ENCODE peak calls at places on chromosomes 11 and 22, in four cellular contexts. J, H, N and W are unnamed samples.

GRCh38 chr22:42090596-42091445 is at the start of gene NDUFA6:
- DNase-seq in J (peak; percentile 99), H (peak; percentile 99), N (peak; percentile 98), W (peak; percentile 98)

GRCh38 chr11:131186629-131187075 is 183.8 kb upstream of the NTM start:
- DNase-seq in J (no peak), H (no peak), N (no peak), W (no peak)

GRCh38 chr11:6667733-6668374 is 12.2 kb upstream of the DCHS1 start:
- DNase-seq in J (peak; percentile 43), H (peak; percentile 52), N (no peak), W (peak; percentile 8)

GRCh38 chr11:17396598-17397310 is 8.3 kb upstream of the KCNJ11 start:
- DNase-seq in J (no peak), H (no peak), N (no peak), W (no peak)

GRCh38 chr11:76830639-76831312 is 29.9 kb upstream of the ACER3 start:
- DNase-seq in J (peak; percentile 58), H (peak; percentile 90), N (no peak), W (no peak)

GRCh38 chr22:36397081-36397766 is 9.5 kb upstream of the MYH9 start:
- DNase-seq in J (no peak), H (peak; percentile 63), N (no peak), W (peak; percentile 50)

GRCh38 chr22:24106385-24107381 is 74.6 kb upstream of the SUSD2 start:
- DNase-seq in J (no peak), H (peak; percentile 21), N (no peak), W (no peak)

GRCh38 chr11:71310184-71310583 is 57.8 kb upstream of the SHANK2 start:
- DNase-seq in J (no peak), H (no peak), N (no peak), W (no peak)

GRCh38 chr11:43687120-43687791 is 6.7 kb downstream of the HSD17B12 start:
- DNase-seq in J (peak; percentile 19), H (peak; percentile 49), N (no peak), W (no peak)

GRCh38 chr22:20173720-20174119 is 22.9 kb upstream of the CCDC188 start:
- DNase-seq in J (no peak), H (no peak), N (no peak), W (no peak)

GRCh38 chr22:30680998-30681770 is 13.5 kb upstream of the OSBP2 start:
- DNase-seq in J (no peak), H (peak; percentile 48), N (no peak), W (no peak)

GRCh38 chr11:104090767-104091166 is 54.3 kb downstream of the DDI1 start:
- DNase-seq in J (no peak), H (no peak), N (no peak), W (no peak)

GRCh38 chr22:39808087-39808486 is 85.5 kb downstream of the ENTHD1 start:
- DNase-seq in J (no peak), H (peak; percentile 38), N (no peak), W (peak; percentile 56)

GRCh38 chr11:67504023-67504949 is 877 bp downstream of the PITPNM1 start:
- DNase-seq in J (peak; percentile 15), H (peak; percentile 56), N (peak; percentile 54), W (peak; percentile 36)

GRCh38 chr11:28461338-28461737 is 353.1 kb downstream of the METTL15 start:
- DNase-seq in J (no peak), H (peak; percentile 77), N (no peak), W (no peak)

GRCh38 chr11:112554586-112554985 is 293.9 kb upstream of the PLET1 start:
- DNase-seq in J (no peak), H (no peak), N (no peak), W (no peak)

GRCh38 chr11:35590412-35590811 is 27.8 kb upstream of the FJX1 start:
- DNase-seq in J (no peak), H (peak; percentile 81), N (no peak), W (no peak)

GRCh38 chr11:1440066-1440465 is 46.5 kb downstream of the MOB2 start:
- DNase-seq in J (no peak), H (no peak), N (no peak), W (no peak)

GRCh38 chr11:64407221-64407620 is 48.3 kb downstream of the RPS6KA4 start:
- DNase-seq in J (no peak), H (no peak), N (no peak), W (no peak)

GRCh38 chr11:99240192-99241030 is 219.7 kb downstream of the CNTN5 start:
- DNase-seq in J (no peak), H (no peak), N (no peak), W (no peak)

GRCh38 chr11:30983810-30984441 is 385.6 kb downstream of the DCDC1 start:
- DNase-seq in J (no peak), H (no peak), N (no peak), W (no peak)

GRCh38 chr11:121754603-121755002 is 301.8 kb upstream of the SORL1-AS1 start:
- DNase-seq in J (no peak), H (peak; percentile 45), N (no peak), W (no peak)

GRCh38 chr11:116641561-116642045 is 131.2 kb downstream of the BUD13 start:
- DNase-seq in J (peak; percentile 2), H (no peak), N (peak; percentile 77), W (peak; percentile 73)

GRCh38 chr11:31757245-31757835 is 53.8 kb downstream of the PAX6 start:
- DNase-seq in J (no peak), H (peak; percentile 2), N (no peak), W (no peak)

GRCh38 chr22:27840436-27840835 is 38.9 kb upstream of the MN1 start:
- DNase-seq in J (no peak), H (no peak), N (no peak), W (no peak)

GRCh38 chr11:35253237-35253636 is 114.3 kb downstream of the CD44 start:
- DNase-seq in J (no peak), H (no peak), N (no peak), W (no peak)

GRCh38 chr11:83493034-83493433 is 206.9 kb upstream of the CCDC90B start:
- DNase-seq in J (no peak), H (no peak), N (no peak), W (no peak)

GRCh38 chr11:128632151-128632791 is 44.9 kb upstream of the ETS1 start:
- DNase-seq in J (peak; percentile 71), H (peak; percentile 74), N (no peak), W (peak; percentile 39)

GRCh38 chr22:35617137-35617755 is at the start of gene MB:
- DNase-seq in J (no peak), H (no peak), N (no peak), W (no peak)

GRCh38 chr22:39671936-39672335 is 101.4 kb downstream of the CACNA1I start:
- DNase-seq in J (no peak), H (no peak), N (no peak), W (no peak)

GRCh38 chr22:46969491-46969890 is 207.0 kb downstream of the TBC1D22A start:
- DNase-seq in J (no peak), H (no peak), N (no peak), W (no peak)

GRCh38 chr22:19086944-19087343 is 35.3 kb downstream of the DGCR2 start:
- DNase-seq in J (peak; percentile 53), H (peak; percentile 75), N (no peak), W (no peak)

GRCh38 chr11:16986434-16987204 is 27.6 kb downstream of the PLEKHA7 start:
- DNase-seq in J (peak; percentile 19), H (no peak), N (peak; percentile 88), W (peak; percentile 82)

GRCh38 chr11:61452825-61453224 is 22.9 kb downstream of the SDHAF2 start:
- DNase-seq in J (no peak), H (no peak), N (no peak), W (no peak)

GRCh38 chr22:37705205-37705604 is 8.4 kb downstream of the TRIOBP start:
- DNase-seq in J (no peak), H (no peak), N (no peak), W (no peak)

GRCh38 chr22:37708580-37709444 is 12.0 kb downstream of the TRIOBP start:
- DNase-seq in J (no peak), H (no peak), N (no peak), W (no peak)

GRCh38 chr22:37710675-37711074 is 13.8 kb downstream of the TRIOBP start:
- DNase-seq in J (no peak), H (no peak), N (no peak), W (no peak)

GRCh38 chr22:37711490-37711889 is 14.6 kb downstream of the TRIOBP start:
- DNase-seq in J (no peak), H (no peak), N (no peak), W (no peak)

GRCh38 chr22:37709445-37709765 is 12.6 kb downstream of the TRIOBP start:
- DNase-seq in J (no peak), H (no peak), N (no peak), W (no peak)
- TF ChIP-seq CTCF in J (no peak), H (no peak), N (no peak), W (no peak)

DNA sequence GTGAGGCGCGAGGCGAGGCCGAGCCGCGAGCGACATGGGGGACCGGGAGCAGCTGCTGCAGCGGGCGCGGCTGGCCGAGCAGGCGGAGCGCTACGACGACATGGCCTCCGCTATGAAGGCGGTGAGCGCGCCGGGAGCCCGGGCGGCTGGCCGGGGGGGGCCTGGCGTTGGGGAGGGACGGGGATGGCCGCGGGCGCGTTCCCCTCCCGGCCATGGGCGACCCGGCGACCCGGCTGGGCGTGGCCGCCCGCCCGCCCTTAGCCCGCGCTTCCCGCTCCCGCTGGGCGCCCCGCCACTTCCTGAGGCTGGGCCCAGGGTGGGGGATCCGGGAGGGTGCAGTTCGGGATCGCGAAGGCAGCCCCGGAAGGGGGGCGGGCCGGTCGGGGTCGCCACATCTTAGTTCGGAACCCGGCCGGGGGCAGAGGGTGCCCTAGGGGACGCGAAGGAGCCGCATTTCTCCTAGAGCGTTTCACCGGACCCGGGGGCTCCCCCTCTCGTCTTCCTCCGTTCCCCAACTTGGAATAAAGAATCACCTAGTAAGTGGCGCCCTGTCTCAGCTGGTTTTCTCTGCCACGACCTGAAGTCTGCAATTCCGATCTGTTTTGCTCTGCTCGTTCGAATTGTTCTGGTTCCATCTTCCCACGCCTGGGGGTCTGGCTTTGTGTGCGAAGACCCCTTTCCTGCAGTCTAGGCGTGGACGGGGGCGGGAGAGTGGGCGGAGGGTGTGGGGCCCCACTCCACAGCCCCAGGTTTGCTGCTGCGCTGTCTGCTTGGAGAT is 554 bp downstream of the YWHAH start:
- DNase-seq in J (peak; percentile 13), H (no peak), N (peak; percentile 54), W (peak; percentile 56)
- TF ChIP-seq CTCF in J (peak; percentile 12), H (no peak), N (no peak), W (peak; percentile 13)

DNA sequence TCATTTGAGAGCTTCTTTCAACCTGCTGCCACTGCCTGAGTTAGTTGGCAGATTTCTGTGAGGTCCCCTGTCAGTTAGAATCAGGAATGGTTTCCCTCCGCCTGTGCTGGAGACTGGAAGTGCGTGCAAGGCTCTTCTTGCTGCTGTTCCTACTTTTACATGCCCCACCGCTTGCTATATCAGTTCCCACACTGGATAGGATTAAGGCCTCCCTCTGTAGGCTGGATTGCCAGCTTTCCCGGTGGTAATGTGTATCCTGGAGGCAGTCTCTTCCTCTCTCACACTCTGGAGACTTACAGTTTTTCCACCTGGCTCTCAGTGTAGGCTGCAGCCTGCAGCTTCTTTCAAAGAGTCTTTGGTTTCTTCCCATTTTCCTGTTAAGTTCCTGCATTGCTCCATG is 66.5 kb downstream of the ARHGAP42 start:
- DNase-seq in J (no peak), H (no peak), N (no peak), W (no peak)
- TF ChIP-seq CTCF in J (no peak), H (no peak), N (no peak), W (no peak)

GRCh38 chr11:73141031-73141308 is 1.1 kb downstream of the FCHSD2 start:
- DNase-seq in J (no peak), H (peak; percentile 46), N (peak; percentile 58), W (peak; percentile 12)

GRCh38 chr11:73143126-73143838 is 1.2 kb upstream of the FCHSD2 start:
- DNase-seq in J (no peak), H (peak; percentile 20), N (no peak), W (no peak)

GRCh38 chr11:73142128-73142377 is at the start of gene FCHSD2:
- DNase-seq in J (no peak), H (no peak), N (no peak), W (no peak)

GRCh38 chr11:73140213-73141030 is 1.7 kb downstream of the FCHSD2 start:
- DNase-seq in J (peak; percentile 49), H (peak; percentile 52), N (peak; percentile 57), W (peak; percentile 31)

GRCh38 chr11:73141309-73142127 is 600 bp downstream of the FCHSD2 start:
- DNase-seq in J (peak; percentile 76), H (peak; percentile 78), N (peak; percentile 82), W (peak; percentile 52)
- TF ChIP-seq CTCF in J (no peak), H (no peak), N (no peak), W (no peak)